ENCODE peak calls at places on chromosome 13, in ten cellular contexts. C, R, Y, J, B, W, Z, T, M and I are unnamed samples.

GRCh38 chr13:107650081-107650701 is 565.1 kb downstream of the LIG4 start:
- DNase-seq in C (peak; percentile 15), Z (no peak), R (no peak), B (peak; percentile 74), M (peak; percentile 68), W (no peak), J (no peak), T (peak; percentile 38), Y (peak; percentile 68), I (no peak)

GRCh38 chr13:44870456-44870929 is 118.8 kb downstream of the NUFIP1 start:
- DNase-seq in R (no peak), J (no peak), C (peak; percentile 26), Z (no peak), M (no peak), W (no peak), T (peak; percentile 98), B (peak; percentile 83), Y (no peak), I (no peak)

GRCh38 chr13:114101325-114101821 is 31.1 kb downstream of the RASA3 start:
- DNase-seq in Z (no peak), W (no peak), J (no peak), R (no peak), Y (peak; percentile 39), C (peak; percentile 19), B (peak; percentile 62), M (peak; percentile 68), T (no peak), I (no peak)

GRCh38 chr13:111904701-111905608 is 162.0 kb upstream of the SOX1 start:
- DNase-seq in R (no peak), C (no peak), T (peak; percentile 1), Y (no peak), Z (no peak), B (peak; percentile 44), M (peak; percentile 47), J (no peak), W (no peak), I (no peak)

GRCh38 chr13:46354143-46355087 is 32.6 kb downstream of the RUBCNL start:
- DNase-seq in Z (no peak), M (no peak), W (no peak), Y (peak; percentile 91), C (no peak), J (no peak), R (peak; percentile 85), T (no peak), B (no peak), I (peak; percentile 90)

GRCh38 chr13:44368599-44369368 is 4.8 kb upstream of the SERP2 start:
- DNase-seq in J (no peak), T (no peak), C (no peak), R (no peak), B (no peak), Y (no peak), M (no peak), Z (no peak), W (no peak), I (no peak)

GRCh38 chr13:73334459-73334858 is 275.7 kb downstream of the KLF5 start:
- DNase-seq in Y (no peak), T (no peak), B (no peak), M (no peak), J (no peak), Z (no peak), W (no peak), C (no peak), R (peak; percentile 37), I (no peak)

GRCh38 chr13:112733661-112734379 is 44.0 kb downstream of the ATP11A start:
- DNase-seq in M (peak; percentile 25), T (no peak), J (no peak), W (no peak), C (no peak), Z (no peak), R (no peak), B (peak; percentile 48), Y (no peak), I (no peak)

DNA sequence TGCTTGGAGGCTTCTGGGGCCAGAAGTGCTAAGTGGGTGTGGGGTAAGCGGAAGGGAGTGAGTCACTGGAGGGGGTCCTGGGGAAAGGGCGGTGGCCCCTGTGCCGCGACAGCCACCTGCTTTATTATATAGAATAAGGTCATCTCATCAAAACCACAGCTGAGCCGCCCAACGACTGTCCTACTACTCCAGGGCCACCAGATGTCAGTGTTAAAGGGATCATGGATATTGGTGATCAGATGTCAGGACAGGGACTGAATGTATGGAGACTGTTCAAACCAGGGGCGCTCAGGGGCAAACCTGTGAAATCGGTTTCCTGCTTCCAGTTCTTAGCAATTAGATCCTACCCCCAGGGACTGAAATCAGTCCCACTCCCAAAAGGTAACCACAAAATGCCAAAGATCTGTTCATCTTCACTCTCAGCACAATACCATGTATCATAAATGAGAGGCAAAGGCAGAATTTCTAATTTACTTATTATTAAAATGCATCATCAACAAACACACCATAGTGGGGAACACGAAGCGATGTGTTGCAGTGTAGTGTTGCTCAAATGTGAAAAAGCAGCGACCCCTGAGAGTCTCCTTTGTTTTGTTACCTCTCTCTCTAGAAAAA is 24.5 kb downstream of the ARL11 start:
- DNase-seq in M (no peak), Y (peak; percentile 39), Z (no peak), B (no peak), C (no peak), J (no peak), R (no peak), W (no peak), T (peak; percentile 29), I (no peak)
- TF ChIP-seq CTCF in M (peak; percentile 28), Y (peak; percentile 43), Z (peak; percentile 41), B (peak; percentile 43), C (peak; percentile 41), J (no peak), R (peak; percentile 53), W (no peak), T (peak; percentile 58), I (peak; percentile 61)

GRCh38 chr13:100234006-100234405 is 145.1 kb downstream of the PCCA start:
- DNase-seq in R (no peak), W (no peak), J (no peak), M (no peak), C (no peak), Y (no peak), T (no peak), Z (no peak), B (no peak), I (no peak)

GRCh38 chr13:100234524-100235136 is 145.7 kb downstream of the PCCA start:
- DNase-seq in Z (no peak), W (no peak), B (no peak), R (no peak), Y (peak; percentile 46), J (no peak), T (no peak), M (no peak), C (no peak), I (peak; percentile 75)

GRCh38 chr13:100240109-100240779 is 151.4 kb downstream of the PCCA start:
- DNase-seq in Z (no peak), C (no peak), J (no peak), W (no peak), T (no peak), R (no peak), Y (peak; percentile 8), M (no peak), B (no peak), I (no peak)

GRCh38 chr13:100230813-100231575 is 142.1 kb downstream of the PCCA start:
- DNase-seq in M (no peak), R (no peak), B (no peak), W (no peak), C (no peak), Z (no peak), Y (no peak), T (no peak), J (no peak), I (no peak)

DNA sequence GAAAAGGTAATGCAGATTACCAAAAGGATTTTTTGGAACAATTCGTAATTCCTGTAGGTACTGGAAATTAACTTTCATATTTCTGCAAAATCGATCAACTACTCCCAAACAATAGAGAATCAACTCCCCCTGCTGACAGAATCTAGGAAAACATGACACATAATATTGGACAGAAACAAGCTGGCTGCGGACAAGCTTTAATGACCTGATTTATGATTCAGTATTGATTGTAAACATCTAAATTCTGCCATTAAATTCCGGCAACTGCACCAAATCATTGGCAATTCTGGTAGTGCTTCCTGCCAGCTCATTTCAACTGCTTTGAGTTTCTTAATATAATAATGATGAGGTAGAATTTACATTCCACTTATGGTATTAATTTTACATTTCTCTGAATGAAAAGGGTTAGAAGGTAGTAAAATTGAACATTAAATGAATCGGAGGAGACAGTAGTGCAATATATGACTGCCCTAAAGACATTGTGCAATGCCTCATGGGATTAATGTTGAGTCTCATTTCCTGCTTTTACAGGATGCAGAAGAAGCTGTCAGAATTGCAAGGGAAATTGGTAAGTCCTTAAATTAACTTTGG is 146.5 kb downstream of the PCCA start:
- DNase-seq in C (no peak), B (no peak), J (no peak), M (no peak), Z (no peak), T (no peak), W (no peak), Y (peak; percentile 72), R (peak; percentile 29), I (peak; percentile 10)
- H3K4me3 ChIP-seq in C (no peak overlapping the region), B (no peak overlapping the region), J (no peak overlapping the region), M (no peak overlapping the region), Z (no peak overlapping the region), T (no peak overlapping the region), W (no peak overlapping the region), Y (no peak overlapping the region), R (no peak overlapping the region), I (no peak overlapping the region)

DNA sequence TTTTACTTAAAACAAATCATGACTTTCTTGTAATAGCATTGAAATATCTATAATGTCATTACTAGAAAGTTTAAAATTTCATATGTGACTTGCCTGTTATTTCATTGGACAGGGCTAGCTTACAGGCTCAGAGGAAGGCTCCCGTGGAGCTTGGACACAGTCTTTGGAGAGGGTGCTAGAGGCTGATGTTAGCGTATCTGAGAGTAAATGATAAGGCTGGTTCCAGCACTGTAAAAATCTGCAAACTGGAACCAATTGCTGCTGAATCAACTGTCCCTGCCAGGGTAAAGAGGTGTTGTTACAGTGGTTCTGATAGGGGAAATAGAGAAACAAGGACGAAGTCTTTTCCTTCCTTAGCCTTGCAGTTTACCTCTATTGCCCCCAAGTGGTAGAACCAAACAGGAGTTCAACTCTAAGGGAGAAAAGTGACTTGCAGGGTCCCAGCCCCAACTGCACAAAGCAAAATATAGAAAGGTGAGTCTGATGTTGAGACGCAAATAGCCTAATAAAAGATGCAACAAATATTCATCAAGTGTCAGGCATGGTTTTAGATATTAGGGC is 901.7 kb downstream of the DIAPH3 start:
- DNase-seq in J (no peak), R (no peak), B (no peak), Z (no peak), W (no peak), C (no peak), M (no peak), Y (peak; percentile 50), T (no peak), I (no peak)
- TF ChIP-seq CTCF in J (no peak), R (peak; percentile 20), B (peak; percentile 21), Z (no peak), W (no peak), C (peak; percentile 30), M (no peak), Y (peak; percentile 64), T (peak; percentile 32), I (peak; percentile 40)

GRCh38 chr13:33816912-33817311 is 1.0 kb upstream of the RFC3 start:
- DNase-seq in B (no peak), R (no peak), W (no peak), J (no peak), Z (no peak), T (no peak), Y (no peak), M (no peak), C (no peak), I (no peak)

GRCh38 chr13:33817513-33817842 is 471 bp upstream of the RFC3 start:
- DNase-seq in Y (no peak), Z (no peak), C (no peak), W (no peak), M (no peak), R (no peak), T (no peak), J (no peak), B (no peak), I (no peak)

GRCh38 chr13:33815011-33815550 is 2.9 kb upstream of the RFC3 start:
- DNase-seq in R (no peak), J (no peak), T (no peak), Y (no peak), Z (no peak), M (no peak), B (no peak), C (no peak), W (no peak), I (no peak)

DNA sequence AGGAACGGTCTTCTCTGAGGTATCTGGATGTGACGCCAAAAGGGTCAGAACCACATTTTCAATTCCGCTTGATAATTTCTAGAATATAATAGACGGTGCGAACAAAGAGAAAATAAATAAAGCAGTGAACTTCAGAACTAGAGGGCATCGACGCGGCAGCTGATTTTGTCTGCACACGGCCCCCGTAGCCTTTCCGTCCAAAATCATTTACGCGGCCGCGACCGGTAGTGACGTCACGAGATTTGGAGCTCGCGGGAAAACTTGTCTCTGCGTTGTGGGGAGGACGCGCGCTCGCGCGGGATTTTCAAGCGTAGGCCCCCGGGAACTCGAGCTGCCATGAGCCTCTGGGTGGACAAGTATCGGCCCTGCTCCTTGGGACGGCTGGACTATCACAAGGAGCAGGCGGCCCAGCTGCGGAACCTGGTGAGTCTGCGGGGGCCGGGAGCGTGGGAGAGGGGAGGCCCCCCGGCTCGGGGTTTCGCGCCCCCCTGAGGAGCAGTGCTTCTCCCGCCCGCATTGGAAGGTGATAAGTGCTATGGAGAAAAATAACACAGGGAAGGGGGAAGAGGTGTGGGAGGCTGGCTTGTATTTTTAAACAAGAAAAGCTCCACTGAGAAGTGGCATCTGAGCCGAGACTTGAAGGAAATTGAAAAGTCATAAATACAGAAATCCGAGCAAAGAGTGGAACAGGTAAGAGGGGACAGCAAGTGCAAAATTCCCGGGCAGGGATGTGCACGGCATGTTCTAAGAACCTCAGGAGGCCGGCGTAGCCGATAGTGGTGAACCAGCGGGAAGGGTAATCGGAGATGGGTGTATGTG is at the start of gene RFC3:
- DNase-seq in Z (peak; percentile 59), M (peak; percentile 96), J (peak; percentile 89), T (peak; percentile 95), Y (peak; percentile 96), B (peak; percentile 97), W (peak; percentile 87), R (peak; percentile 56), C (peak; percentile 87), I (peak; percentile 53)
- H3K4me3 ChIP-seq in Z (peak within 1 kb of the TSS; percentile 80), M (peak within 1 kb of the TSS; percentile 93), J (peak within 1 kb of the TSS; percentile 80), T (peak within 1 kb of the TSS; percentile 57), Y (peak within 1 kb of the TSS; percentile 88), B (peak within 1 kb of the TSS; percentile 88), W (peak within 1 kb of the TSS; percentile 74), R (peak within 1 kb of the TSS; percentile 74), C (peak within 1 kb of the TSS; percentile 53), I (peak within 1 kb of the TSS; percentile 92)